ENCODE peak calls at places on chromosomes 13 and 19, in seven cellular contexts. One of them, this sample, is unnamed.

GRCh38 chr19:17202249-17202648 is 12.9 kb upstream of the USE1 start:
- DNase-seq in HS-5: no peak
- DNase-seq in psoas muscle: no peak
- DNase-seq in GM03348: no peak
- DNase-seq in fibroblast of the conjunctiva: no peak
- DNase-seq in nucleus accumbens: no peak
- DNase-seq in GM04504: no peak
- DNase-seq in this sample: no peak

GRCh38 chr13:94765814-94766213 is 53.5 kb upstream of the SOX21 start:
- DNase-seq in HS-5: no peak
- DNase-seq in psoas muscle: no peak
- DNase-seq in GM03348: no peak
- DNase-seq in fibroblast of the conjunctiva: no peak
- DNase-seq in nucleus accumbens: no peak
- DNase-seq in GM04504: no peak
- DNase-seq in this sample: no peak

GRCh38 chr19:30069535-30070197 is 127.6 kb downstream of the URI1 start:
- DNase-seq in HS-5: no peak
- DNase-seq in psoas muscle: peak
- DNase-seq in GM03348: no peak
- DNase-seq in fibroblast of the conjunctiva: no peak
- DNase-seq in nucleus accumbens: no peak
- DNase-seq in GM04504: no peak
- DNase-seq in this sample: no peak

GRCh38 chr13:86825410-86825809 is 845.8 kb upstream of the SLITRK5 start:
- DNase-seq in HS-5: no peak
- DNase-seq in psoas muscle: no peak
- DNase-seq in GM03348: no peak
- DNase-seq in fibroblast of the conjunctiva: no peak
- DNase-seq in nucleus accumbens: no peak
- DNase-seq in GM04504: no peak
- DNase-seq in this sample: no peak

GRCh38 chr19:14250870-14251269 is 44.9 kb upstream of the ADGRL1 start:
- DNase-seq in HS-5: no peak
- DNase-seq in psoas muscle: no peak
- DNase-seq in GM03348: no peak
- DNase-seq in fibroblast of the conjunctiva: no peak
- DNase-seq in nucleus accumbens: no peak
- DNase-seq in GM04504: no peak
- DNase-seq in this sample: no peak

GRCh38 chr19:31312004-31312403 is 37.2 kb downstream of the TSHZ3 start:
- DNase-seq in HS-5: peak
- DNase-seq in psoas muscle: no peak
- DNase-seq in GM03348: peak
- DNase-seq in fibroblast of the conjunctiva: peak
- DNase-seq in nucleus accumbens: no peak
- DNase-seq in GM04504: peak
- DNase-seq in this sample: peak

GRCh38 chr19:46821512-46822359 is 28.9 kb downstream of the AP2S1 start:
- DNase-seq in HS-5: no peak
- DNase-seq in psoas muscle: no peak
- DNase-seq in GM03348: no peak
- DNase-seq in fibroblast of the conjunctiva: no peak
- DNase-seq in nucleus accumbens: no peak
- DNase-seq in GM04504: no peak
- DNase-seq in this sample: no peak

GRCh38 chr13:51221674-51222509 is at the start of gene FAM124A:
- DNase-seq in HS-5: no peak
- DNase-seq in psoas muscle: peak
- DNase-seq in GM03348: peak
- DNase-seq in fibroblast of the conjunctiva: no peak
- DNase-seq in nucleus accumbens: peak
- DNase-seq in GM04504: no peak
- DNase-seq in this sample: peak

GRCh38 chr19:34253711-34254551 is 423 bp upstream of the GARRE1 start:
- DNase-seq in HS-5: no peak
- DNase-seq in psoas muscle: peak
- DNase-seq in GM03348: peak
- DNase-seq in fibroblast of the conjunctiva: no peak
- DNase-seq in nucleus accumbens: peak
- DNase-seq in GM04504: peak
- DNase-seq in this sample: no peak

GRCh38 chr19:495440-496332 is 600 bp upstream of the MADCAM1 start:
- DNase-seq in HS-5: no peak
- DNase-seq in psoas muscle: peak
- DNase-seq in GM03348: peak
- DNase-seq in fibroblast of the conjunctiva: no peak
- DNase-seq in nucleus accumbens: no peak
- DNase-seq in GM04504: no peak
- DNase-seq in this sample: no peak

GRCh38 chr13:25118371-25118770 is 22.4 kb downstream of the PABPC3 start:
- DNase-seq in HS-5: no peak
- DNase-seq in psoas muscle: no peak
- DNase-seq in GM03348: no peak
- DNase-seq in fibroblast of the conjunctiva: no peak
- DNase-seq in nucleus accumbens: no peak
- DNase-seq in GM04504: no peak
- DNase-seq in this sample: no peak

GRCh38 chr13:45068036-45069001 is 52.0 kb upstream of the GTF2F2 start:
- DNase-seq in HS-5: no peak
- DNase-seq in psoas muscle: no peak
- DNase-seq in GM03348: no peak
- DNase-seq in fibroblast of the conjunctiva: no peak
- DNase-seq in nucleus accumbens: no peak
- DNase-seq in GM04504: no peak
- DNase-seq in this sample: no peak

GRCh38 chr13:78603240-78603947 is at the start of gene POU4F1:
- DNase-seq in HS-5: no peak
- DNase-seq in psoas muscle: peak
- DNase-seq in GM03348: no peak
- DNase-seq in fibroblast of the conjunctiva: no peak
- DNase-seq in nucleus accumbens: no peak
- DNase-seq in GM04504: no peak
- DNase-seq in this sample: no peak

GRCh38 chr13:90008707-90009149 is 1338.8 kb upstream of the MIR17HG start:
- DNase-seq in HS-5: no peak
- DNase-seq in psoas muscle: no peak
- DNase-seq in GM03348: no peak
- DNase-seq in fibroblast of the conjunctiva: no peak
- DNase-seq in nucleus accumbens: no peak
- DNase-seq in GM04504: no peak
- DNase-seq in this sample: no peak

GRCh38 chr13:44155422-44156293 is 218.0 kb upstream of the SERP2 start:
- DNase-seq in HS-5: no peak
- DNase-seq in psoas muscle: peak
- DNase-seq in GM03348: peak
- DNase-seq in fibroblast of the conjunctiva: no peak
- DNase-seq in nucleus accumbens: peak
- DNase-seq in GM04504: no peak
- DNase-seq in this sample: peak

GRCh38 chr13:39603424-39603947 is 493 bp upstream of the LHFPL6 start:
- DNase-seq in HS-5: no peak
- DNase-seq in psoas muscle: no peak
- DNase-seq in GM03348: peak
- DNase-seq in fibroblast of the conjunctiva: no peak
- DNase-seq in nucleus accumbens: peak
- DNase-seq in GM04504: no peak
- DNase-seq in this sample: no peak

GRCh38 chr13:40406405-40407138 is 259.9 kb downstream of the FOXO1 start:
- DNase-seq in HS-5: peak
- DNase-seq in psoas muscle: no peak
- DNase-seq in GM03348: peak
- DNase-seq in fibroblast of the conjunctiva: peak
- DNase-seq in nucleus accumbens: no peak
- DNase-seq in GM04504: peak
- DNase-seq in this sample: peak

GRCh38 chr13:111291908-111292307 is 28.5 kb upstream of the TEX29 start:
- DNase-seq in HS-5: no peak
- DNase-seq in psoas muscle: no peak
- DNase-seq in GM03348: no peak
- DNase-seq in fibroblast of the conjunctiva: no peak
- DNase-seq in nucleus accumbens: no peak
- DNase-seq in GM04504: no peak
- DNase-seq in this sample: no peak

GRCh38 chr13:45055902-45056648 is 64.2 kb upstream of the GTF2F2 start:
- DNase-seq in HS-5: peak
- DNase-seq in psoas muscle: no peak
- DNase-seq in GM03348: peak
- DNase-seq in fibroblast of the conjunctiva: peak
- DNase-seq in nucleus accumbens: peak
- DNase-seq in GM04504: no peak
- DNase-seq in this sample: peak

GRCh38 chr19:45363861-45364459 is 6.4 kb downstream of the ERCC2 start:
- DNase-seq in HS-5: no peak
- DNase-seq in psoas muscle: no peak
- DNase-seq in GM03348: no peak
- DNase-seq in fibroblast of the conjunctiva: no peak
- DNase-seq in nucleus accumbens: no peak
- DNase-seq in GM04504: no peak
- DNase-seq in this sample: no peak

GRCh38 chr13:43786766-43787517 is at the start of gene ENOX1:
- DNase-seq in HS-5: no peak
- DNase-seq in psoas muscle: peak
- DNase-seq in GM03348: peak
- DNase-seq in fibroblast of the conjunctiva: peak
- DNase-seq in nucleus accumbens: peak
- DNase-seq in GM04504: peak
- DNase-seq in this sample: peak

This sample was measured in fibroblast of gingiva.